ENCODE peak calls at places on chromosomes 12 and 14, in nine cellular contexts. E, C, V, J, K, S, Z, W and M are unnamed samples.

GRCh38 chr14:77653473-77653872 is 37.0 kb upstream of the SPTLC2 start:
- DNase-seq in E (no peak), C (no peak), V (no peak), J (no peak), K (no peak), S (no peak), Z (no peak), W (no peak), M (no peak)

GRCh38 chr14:71166434-71166833 is 259.2 kb downstream of the PCNX1 start:
- DNase-seq in E (no peak), C (no peak), V (peak; percentile 8), J (no peak), K (peak; percentile 48), S (no peak), Z (no peak), W (no peak), M (peak; percentile 49)

GRCh38 chr12:71186571-71187288 is 28.9 kb upstream of the TSPAN8 start:
- DNase-seq in E (no peak), C (peak; percentile 39), V (no peak), J (peak; percentile 80), K (no peak), S (no peak), Z (no peak), W (no peak), M (no peak)

GRCh38 chr12:47282206-47282605 is 202.4 kb upstream of the AMIGO2 start:
- DNase-seq in E (no peak), C (peak; percentile 62), V (no peak), J (no peak), K (no peak), S (no peak), Z (no peak), W (no peak), M (no peak)

GRCh38 chr14:91754185-91754584 is 22.3 kb upstream of the CATSPERB start:
- DNase-seq in E (no peak), C (no peak), V (no peak), J (no peak), K (no peak), S (no peak), Z (no peak), W (no peak), M (no peak)

GRCh38 chr12:71804505-71804904 is 35.1 kb upstream of the TBC1D15 start:
- DNase-seq in E (no peak), C (no peak), V (no peak), J (no peak), K (no peak), S (no peak), Z (no peak), W (no peak), M (no peak)

GRCh38 chr14:63287661-63288483 is 30.9 kb downstream of the GPHB5 start:
- DNase-seq in E (no peak), C (no peak), V (no peak), J (no peak), K (no peak), S (no peak), Z (no peak), W (no peak), M (no peak)

GRCh38 chr12:6404390-6404789 is 20.4 kb downstream of the LTBR start:
- DNase-seq in E (no peak), C (no peak), V (no peak), J (no peak), K (no peak), S (no peak), Z (no peak), W (no peak), M (no peak)

GRCh38 chr12:24072302-24072701 is 122.8 kb upstream of the SOX5 start:
- DNase-seq in E (no peak), C (no peak), V (no peak), J (no peak), K (no peak), S (no peak), Z (no peak), W (no peak), M (no peak)

GRCh38 chr12:54975875-54976274 is 8.7 kb downstream of the TESPA1 start:
- DNase-seq in E (no peak), C (no peak), V (no peak), J (no peak), K (no peak), S (no peak), Z (no peak), W (no peak), M (no peak)

GRCh38 chr12:49907352-49907751 is 3.7 kb upstream of the FAIM2 start:
- DNase-seq in E (no peak), C (no peak), V (no peak), J (no peak), K (no peak), S (no peak), Z (no peak), W (no peak), M (no peak)

GRCh38 chr14:58026967-58027366 is 125.0 kb downstream of the ARMH4 start:
- DNase-seq in E (no peak), C (no peak), V (no peak), J (no peak), K (no peak), S (no peak), Z (no peak), W (no peak), M (no peak)

GRCh38 chr12:126899926-126900792 is 1366.8 kb upstream of the TMEM132C start:
- DNase-seq in E (no peak), C (no peak), V (no peak), J (no peak), K (no peak), S (no peak), Z (peak; percentile 89), W (no peak), M (no peak)

GRCh38 chr12:76777765-76778216 is 13.9 kb downstream of the ZDHHC17 start:
- DNase-seq in E (no peak), C (no peak), V (no peak), J (no peak), K (no peak), S (no peak), Z (no peak), W (no peak), M (no peak)